ENCODE peak calls at places on chromosomes 5 and 9, in five cellular contexts. One of them, this sample, is unnamed.

GRCh38 chr5:18745988-18746615 is 1111.8 kb downstream of the TAF11L14 start:
- DNase-seq in LoVo: peak; percentile 73
- DNase-seq in kidney: no peak
- DNase-seq in GM03348: no peak
- DNase-seq in HEK293T: no peak
- DNase-seq in this sample: no peak

GRCh38 chr5:27242258-27242626 is 203.9 kb upstream of the CDH9 start:
- DNase-seq in LoVo: no peak
- DNase-seq in kidney: no peak
- DNase-seq in GM03348: no peak
- DNase-seq in HEK293T: no peak
- DNase-seq in this sample: no peak

GRCh38 chr5:73121109-73121443 is 701 bp downstream of the TMEM171 start:
- DNase-seq in LoVo: peak; percentile 5
- DNase-seq in kidney: no peak
- DNase-seq in GM03348: no peak
- DNase-seq in HEK293T: no peak
- DNase-seq in this sample: no peak

GRCh38 chr5:93150311-93151012 is 430.6 kb downstream of the NR2F1-AS1 start:
- DNase-seq in LoVo: no peak
- DNase-seq in kidney: no peak
- DNase-seq in GM03348: no peak
- DNase-seq in HEK293T: no peak
- DNase-seq in this sample: no peak

GRCh38 chr9:23464275-23464674 is 361.8 kb downstream of the ELAVL2 start:
- DNase-seq in LoVo: no peak
- DNase-seq in kidney: no peak
- DNase-seq in GM03348: no peak
- DNase-seq in HEK293T: no peak
- DNase-seq in this sample: no peak

GRCh38 chr9:135582966-135583685 is 21.6 kb downstream of the PAEP start:
- DNase-seq in LoVo: no peak
- DNase-seq in kidney: no peak
- DNase-seq in GM03348: peak; percentile 13
- DNase-seq in HEK293T: no peak
- DNase-seq in this sample: no peak

GRCh38 chr9:27059406-27059805 is 49.6 kb upstream of the TEK start:
- DNase-seq in LoVo: no peak
- DNase-seq in kidney: no peak
- DNase-seq in GM03348: no peak
- DNase-seq in HEK293T: no peak
- DNase-seq in this sample: no peak

GRCh38 chr5:126961128-126961527 is 69.2 kb downstream of the MARCHF3 start:
- DNase-seq in LoVo: no peak
- DNase-seq in kidney: no peak
- DNase-seq in GM03348: no peak
- DNase-seq in HEK293T: no peak
- DNase-seq in this sample: no peak

GRCh38 chr5:146947181-146947941 is 68.8 kb upstream of the PPP2R2B start:
- DNase-seq in LoVo: peak; percentile 19
- DNase-seq in kidney: no peak
- DNase-seq in GM03348: no peak
- DNase-seq in HEK293T: peak; percentile 21
- DNase-seq in this sample: no peak

This sample was measured in AG10803.